ENCODE peak calls at places on chromosomes 16 and 17, in six cellular contexts. P is GM06990, O is HL-60, A is keratinocyte, J is epithelial cell of esophagus, F is dorsolateral prefrontal cortex. G is an unnamed sample.

GRCh38 chr17:41417576-41418015 is 6.8 kb downstream of the KRT37 start:
- DNase-seq in P (no peak), O (no peak), A (no peak), J (peak), F (no peak), G (peak)

GRCh38 chr17:20184977-20185619 is 175.9 kb downstream of the SPECC1 start:
- DNase-seq in P (no peak), O (no peak), A (no peak), J (no peak), F (no peak), G (no peak)

GRCh38 chr16:75074920-75075687 is 41.5 kb downstream of the LDHD start:
- DNase-seq in P (peak), O (peak), A (no peak), J (no peak), F (no peak), G (peak)

GRCh38 chr16:81564368-81565060 is 119.9 kb downstream of the CMIP start:
- DNase-seq in P (no peak), O (no peak), A (no peak), J (no peak), F (no peak), G (no peak)

GRCh38 chr16:4317471-4318170 is 1.8 kb downstream of the GLIS2 start:
- DNase-seq in P (no peak), O (no peak), A (no peak), J (no peak), F (no peak), G (no peak)

GRCh38 chr17:81409190-81409935 is 14.1 kb downstream of the BAHCC1 start:
- DNase-seq in P (no peak), O (no peak), A (no peak), J (no peak), F (no peak), G (no peak)

GRCh38 chr17:77420804-77421634 is 280.2 kb downstream of the SEC14L1 start:
- DNase-seq in P (no peak), O (peak), A (no peak), J (peak), F (no peak), G (peak)

GRCh38 chr17:78844301-78845005 is 3.8 kb upstream of the USP36 start:
- DNase-seq in P (no peak), O (no peak), A (no peak), J (peak), F (peak), G (no peak)

GRCh38 chr16:2019500-2019899 is at the start of gene NPW:
- DNase-seq in P (no peak), O (no peak), A (no peak), J (no peak), F (no peak), G (no peak)

GRCh38 chr17:49746791-49747490 is 17.0 kb downstream of the FAM117A start:
- DNase-seq in P (peak), O (no peak), A (no peak), J (no peak), F (no peak), G (peak)

GRCh38 chr16:78310990-78311561 is 211.6 kb downstream of the WWOX start:
- DNase-seq in P (no peak), O (no peak), A (no peak), J (no peak), F (no peak), G (no peak)

GRCh38 chr17:59425085-59425901 is 93.8 kb downstream of the YPEL2 start:
- DNase-seq in P (no peak), O (no peak), A (no peak), J (no peak), F (peak), G (no peak)

GRCh38 chr17:77959926-77960521 is 1.5 kb downstream of the TNRC6C start:
- DNase-seq in P (no peak), O (no peak), A (no peak), J (no peak), F (no peak), G (no peak)

GRCh38 chr16:683396-684066 is 603 bp downstream of the JMJD8 start:
- DNase-seq in P (no peak), O (no peak), A (no peak), J (no peak), F (no peak), G (peak)

GRCh38 chr16:68645494-68646388 is 631 bp downstream of the CDH3 start:
- DNase-seq in P (no peak), O (no peak), A (no peak), J (peak), F (no peak), G (no peak)

GRCh38 chr17:38591759-38592241 is 14.0 kb downstream of the SRCIN1 start:
- DNase-seq in P (peak), O (peak), A (no peak), J (peak), F (peak), G (no peak)

GRCh38 chr16:83963277-83964119 is 4.5 kb upstream of the NECAB2 start:
- DNase-seq in P (no peak), O (no peak), A (no peak), J (no peak), F (no peak), G (no peak)

GRCh38 chr16:10877472-10877946 is 507 bp downstream of the CIITA start:
- DNase-seq in P (peak), O (no peak), A (no peak), J (no peak), F (no peak), G (no peak)

GRCh38 chr17:37744961-37745800 is at the start of gene HNF1B:
- DNase-seq in P (peak), O (no peak), A (no peak), J (no peak), F (no peak), G (peak)

GRCh38 chr17:15782809-15783208 is 50.7 kb downstream of the TBC1D26 start:
- DNase-seq in P (no peak), O (no peak), A (no peak), J (peak), F (no peak), G (no peak)

DNA sequence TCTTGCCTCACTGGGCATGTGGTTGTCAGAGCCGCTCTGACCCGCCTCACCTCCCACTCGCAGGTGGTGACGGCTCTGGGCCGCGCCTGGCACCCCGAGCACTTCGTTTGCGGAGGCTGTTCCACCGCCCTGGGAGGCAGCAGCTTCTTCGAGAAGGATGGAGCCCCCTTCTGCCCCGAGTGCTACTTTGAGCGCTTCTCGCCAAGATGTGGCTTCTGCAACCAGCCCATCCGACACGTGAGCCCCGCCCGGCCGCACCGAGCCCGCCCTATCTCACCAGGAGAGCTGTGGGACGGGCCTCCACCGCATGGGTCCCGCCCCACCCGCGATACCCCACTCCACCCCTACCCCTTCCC is 4.0 kb downstream of the TGFB1I1 start:
- DNase-seq in P (no peak), O (no peak), A (no peak), J (no peak), F (no peak), G (no peak)
- TF ChIP-seq CTCF in P (no peak), O (no peak), A (no peak), J (no peak), F (no peak), G (no peak)

GRCh38 chr17:43900858-43901754 is 6.2 kb downstream of the MPP2 start:
- DNase-seq in P (no peak), O (no peak), A (no peak), J (no peak), F (no peak), G (no peak)
- TF ChIP-seq CTCF in P (no peak), O (no peak), A (no peak), J (no peak), F (no peak), G (no peak)

GRCh38 chr16:85491798-85492616 is 121.1 kb upstream of the GSE1 start:
- DNase-seq in P (no peak), O (no peak), A (no peak), J (peak), F (peak), G (no peak)
- TF ChIP-seq CTCF in P (no peak), O (no peak), A (no peak), J (no peak), F (no peak), G (no peak)

GRCh38 chr17:48010193-48010592 is 27.4 kb downstream of the COPZ2 start:
- DNase-seq in P (no peak), O (no peak), A (no peak), J (no peak), F (no peak), G (no peak)

GRCh38 chr17:48013876-48014602 is 23.6 kb downstream of the COPZ2 start:
- DNase-seq in P (no peak), O (no peak), A (no peak), J (no peak), F (no peak), G (no peak)

GRCh38 chr17:48012151-48012520 is 25.5 kb downstream of the COPZ2 start:
- DNase-seq in P (peak), O (no peak), A (no peak), J (no peak), F (peak), G (peak)

GRCh38 chr17:48014603-48015037 is 23.0 kb downstream of the COPZ2 start:
- DNase-seq in P (no peak), O (no peak), A (no peak), J (no peak), F (no peak), G (no peak)

DNA sequence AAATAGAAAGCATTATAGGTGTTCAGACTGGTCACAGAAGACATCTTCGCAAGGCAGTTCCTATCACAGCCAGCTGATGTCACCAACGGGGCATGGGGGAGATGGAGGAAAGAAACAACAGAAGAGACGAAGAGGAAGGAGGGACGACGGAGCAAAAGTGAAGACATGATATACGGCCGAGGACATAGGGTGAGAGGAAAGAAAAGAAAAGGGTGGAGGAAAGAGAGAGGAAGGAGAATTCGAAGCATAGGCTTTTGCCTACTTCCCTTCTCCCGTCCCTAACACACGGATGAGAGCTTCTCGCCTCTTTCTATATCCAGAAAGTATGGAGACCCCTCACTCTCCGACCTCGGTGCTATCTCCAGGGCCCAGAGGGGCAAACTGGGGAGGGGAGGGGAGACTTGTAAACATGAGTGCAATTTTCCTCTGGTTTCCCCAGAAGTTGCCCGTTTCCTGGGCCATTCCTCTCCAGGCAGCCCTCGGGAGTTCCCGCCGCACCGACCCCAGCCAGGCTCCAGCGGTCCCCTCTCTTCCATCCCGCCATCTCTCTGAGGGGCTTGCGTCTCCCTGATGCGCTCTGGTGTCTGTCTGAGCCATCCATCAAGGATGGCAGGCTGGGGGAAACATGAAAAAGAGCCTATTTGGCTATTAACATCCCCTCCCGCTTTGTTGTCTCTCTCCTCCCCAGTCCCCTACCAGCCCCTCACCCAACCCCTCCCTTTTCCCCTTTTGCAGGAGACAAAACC is 26.0 kb downstream of the COPZ2 start:
- DNase-seq in P (no peak), O (no peak), A (no peak), J (peak), F (no peak), G (peak)
- TF ChIP-seq CTCF in P (peak), O (peak), A (peak), J (peak), F (no peak), G (peak)

GRCh38 chr16:8199390-8199789 is 390.9 kb downstream of the TMEM114 start:
- DNase-seq in P (no peak), O (no peak), A (no peak), J (no peak), F (no peak), G (no peak)

DNA sequence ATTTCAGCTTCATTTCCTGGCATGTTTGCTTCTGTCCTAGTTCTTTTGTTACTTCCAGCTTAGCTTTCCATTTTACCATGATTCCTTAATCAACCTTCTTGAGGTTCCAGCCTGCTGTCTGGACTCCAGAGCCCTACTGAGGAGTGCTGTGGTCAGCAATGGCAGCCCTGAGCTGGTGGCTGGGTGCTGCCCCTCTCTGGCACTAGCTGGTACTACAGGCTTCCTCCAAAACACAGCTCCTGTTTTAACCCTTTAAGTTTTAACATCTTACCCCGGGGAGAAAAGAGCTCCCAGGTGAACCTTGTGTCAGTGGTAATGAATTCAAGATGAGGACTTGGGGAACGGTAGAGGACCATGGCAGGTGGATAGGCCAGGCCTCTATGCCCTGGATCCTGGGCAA is 395.5 kb downstream of the TMEM114 start:
- DNase-seq in P (no peak), O (no peak), A (no peak), J (no peak), F (no peak), G (no peak)
- TF ChIP-seq CTCF in P (peak), O (peak), A (no peak), J (no peak), F (no peak), G (no peak)

GRCh38 chr16:86093801-86094750 is 195.1 kb downstream of the IRF8 start:
- DNase-seq in P (no peak), O (no peak), A (no peak), J (no peak), F (peak), G (no peak)
- TF ChIP-seq CTCF in P (peak), O (no peak), A (no peak), J (no peak), F (no peak), G (no peak)

DNA sequence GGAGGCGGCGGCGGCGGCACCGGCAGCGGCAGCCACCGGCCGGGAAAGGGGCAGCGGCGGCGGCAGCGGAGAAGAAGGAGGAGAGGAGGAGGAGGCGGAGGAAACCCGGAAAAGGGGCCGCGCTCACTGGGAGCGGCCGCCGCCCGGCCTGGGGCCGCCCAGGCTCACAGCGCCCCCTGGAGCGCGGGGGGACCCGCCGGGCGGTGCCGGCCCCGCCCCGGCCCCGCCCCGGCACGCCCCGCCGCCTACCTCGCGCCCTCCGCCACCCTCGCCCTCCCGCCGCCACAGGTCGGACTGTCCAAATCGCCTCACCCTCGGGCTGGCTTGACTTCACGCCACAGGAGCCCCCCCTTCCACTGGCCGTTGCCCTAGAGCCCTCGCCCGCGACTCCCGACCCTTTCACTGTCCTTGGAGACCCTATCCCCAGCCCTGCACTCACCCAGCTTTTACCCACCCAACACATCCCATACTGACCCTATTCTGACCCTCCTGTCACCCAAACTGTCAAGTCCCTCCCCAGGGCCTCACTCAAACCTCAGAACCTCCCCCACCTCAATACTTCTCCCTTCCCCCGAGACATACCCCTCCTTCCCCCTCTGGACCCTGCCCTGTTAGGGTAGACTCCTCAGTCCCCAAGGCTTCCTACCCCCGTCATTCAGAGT is at the start of gene CSNK2A2:
- DNase-seq in P (peak), O (peak), A (no peak), J (peak), F (peak), G (peak)
- TF ChIP-seq CTCF in P (peak), O (no peak), A (no peak), J (peak), F (peak), G (peak)

GRCh38 chr16:73217654-73218053 is 169.7 kb upstream of the ZFHX3 start:
- DNase-seq in P (no peak), O (no peak), A (no peak), J (no peak), F (no peak), G (no peak)
- TF ChIP-seq CTCF in P (peak), O (no peak), A (no peak), J (no peak), F (peak), G (no peak)

GRCh38 chr17:54971147-54971546 is 2.6 kb downstream of the STXBP4 start:
- DNase-seq in P (no peak), O (no peak), A (no peak), J (no peak), F (no peak), G (no peak)

GRCh38 chr17:54968259-54968953 is at the start of the genes COX11 and STXBP4:
- DNase-seq in P (peak), O (peak), A (peak), J (peak), F (peak), G (peak)

GRCh38 chr17:54969658-54970572 is 1.4 kb downstream of the STXBP4 start:
- DNase-seq in P (no peak), O (no peak), A (no peak), J (no peak), F (no peak), G (no peak)

GRCh38 chr17:54968954-54969400 is 412 bp downstream of the STXBP4 start:
- DNase-seq in P (no peak), O (no peak), A (no peak), J (peak), F (no peak), G (peak)

DNA sequence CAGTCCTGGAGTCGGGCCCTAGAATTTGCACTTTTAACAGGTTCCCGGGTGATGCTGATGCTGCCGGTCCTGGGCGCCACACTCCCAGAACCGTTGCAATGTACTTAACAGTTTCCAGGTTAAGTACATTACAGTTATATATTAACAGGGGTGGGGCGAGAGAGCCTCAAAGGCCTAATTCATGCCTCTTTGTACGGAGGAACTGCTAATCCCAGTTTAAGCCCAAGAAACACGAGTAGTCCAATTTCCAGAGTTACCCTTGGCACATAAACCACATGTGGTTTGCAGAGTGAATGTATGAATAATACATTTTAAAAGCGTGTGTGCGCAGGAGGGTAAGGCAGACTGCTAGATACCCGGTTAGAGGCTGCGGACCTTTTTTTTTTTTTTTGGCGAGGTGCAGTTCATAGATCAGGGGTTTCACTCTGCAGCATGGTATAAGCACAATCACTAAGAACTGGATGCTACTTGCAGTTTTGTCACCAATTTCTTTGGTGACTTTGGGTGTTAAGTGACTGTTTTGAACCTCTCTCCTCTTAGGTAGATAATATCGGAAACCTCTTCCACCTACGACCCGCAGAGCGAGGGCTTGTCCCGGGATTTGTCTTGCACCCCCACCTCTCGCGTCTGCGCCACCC is 714 bp downstream of the COX11 start:
- DNase-seq in P (no peak), O (no peak), A (no peak), J (peak), F (no peak), G (peak)
- TF ChIP-seq CTCF in P (peak), O (peak), A (no peak), J (no peak), F (peak), G (no peak)

G was measured in GM20000.